ENCODE peak calls at places on chromosome 13, in four cellular contexts. R is foreskin melanocyte, G is neuronal stem cell, V is NCI-H187 treated with DMSO at 0.1 percent for 48 hours. U is an unnamed sample.

GRCh38 chr13:39676315-39676876 is 20.9 kb downstream of the COG6 start:
- DNase-seq in R (peak), G (peak), V (no peak), U (peak)

GRCh38 chr13:96935971-96936370 is 58.3 kb downstream of the OXGR1 start:
- DNase-seq in R (no peak), G (no peak), V (no peak), U (no peak)

GRCh38 chr13:104534847-104535246 is 1468.6 kb upstream of the SLC10A2 start:
- DNase-seq in R (no peak), G (no peak), V (no peak), U (no peak)

GRCh38 chr13:22082437-22083100 is 411.7 kb downstream of the FGF9 start:
- DNase-seq in R (no peak), G (no peak), V (no peak), U (no peak)

GRCh38 chr13:34076943-34077703 is 259.2 kb downstream of the RFC3 start:
- DNase-seq in R (peak), G (no peak), V (no peak), U (peak)

GRCh38 chr13:42970824-42971669 is 21.0 kb downstream of the EPSTI1 start:
- DNase-seq in R (peak), G (peak), V (peak), U (peak)

GRCh38 chr13:60448907-60449510 is 52.0 kb downstream of the TDRD3 start:
- DNase-seq in R (peak), G (peak), V (no peak), U (peak)

GRCh38 chr13:29458419-29458818 is 137.1 kb downstream of the SLC7A1 start:
- DNase-seq in R (no peak), G (no peak), V (no peak), U (no peak)

GRCh38 chr13:48585456-48585840 is 52.6 kb upstream of the RCBTB2 start:
- DNase-seq in R (peak), G (peak), V (no peak), U (peak)

GRCh38 chr13:110774490-110774889 is 61.0 kb downstream of the ING1 start:
- DNase-seq in R (no peak), G (no peak), V (no peak), U (no peak)

GRCh38 chr13:94073006-94073744 is 406.3 kb downstream of the DCT start:
- DNase-seq in R (no peak), G (no peak), V (no peak), U (peak)

GRCh38 chr13:48019796-48020195 is 17.7 kb upstream of the NUDT15 start:
- DNase-seq in R (no peak), G (no peak), V (no peak), U (no peak)

GRCh38 chr13:76231522-76232167 is 595.5 kb downstream of the LMO7 start:
- DNase-seq in R (no peak), G (no peak), V (no peak), U (no peak)

GRCh38 chr13:33590936-33591335 is 227.0 kb upstream of the RFC3 start:
- DNase-seq in R (no peak), G (no peak), V (no peak), U (no peak)

GRCh38 chr13:44393391-44393790 is 19.8 kb downstream of the SERP2 start:
- DNase-seq in R (no peak), G (no peak), V (no peak), U (no peak)

GRCh38 chr13:50990540-50991506 is 81.2 kb downstream of the RNASEH2B start:
- DNase-seq in R (peak), G (peak), V (peak), U (no peak)